ENCODE peak calls at places on chromosomes 3 and 15, in seven cellular contexts. Z, X, W, J, D, Q and L are unnamed samples.

GRCh38 chr3:136343446-136343845 is 93.3 kb downstream of the PCCB start:
- DNase-seq in W (no peak), Z (no peak), D (no peak), X (no peak), Q (no peak), J (peak; percentile 82), L (no peak)

GRCh38 chr3:73291541-73291940 is 230.1 kb downstream of the EBLN2 start:
- DNase-seq in X (no peak), W (no peak), D (no peak), Z (no peak), J (no peak), Q (peak; percentile 18), L (no peak)

GRCh38 chr15:42085721-42086120 is 8.6 kb downstream of the PLA2G4D start:
- DNase-seq in Q (no peak), Z (no peak), J (no peak), W (no peak), D (no peak), X (no peak), L (no peak)

GRCh38 chr15:35665855-35666536 is 120.0 kb upstream of the DPH6 start:
- DNase-seq in Q (no peak), J (no peak), Z (no peak), D (no peak), X (no peak), W (no peak), L (no peak)

GRCh38 chr15:82688691-82689090 is 21.0 kb downstream of the AP3B2 start:
- DNase-seq in W (no peak), J (no peak), D (no peak), Z (no peak), Q (no peak), X (no peak), L (peak; percentile 28)

GRCh38 chr15:68526269-68526668 is 52.5 kb upstream of the CORO2B start:
- DNase-seq in W (peak; percentile 63), Q (no peak), X (peak; percentile 50), J (no peak), Z (no peak), D (no peak), L (no peak)

GRCh38 chr15:29825205-29825604 is 2.9 kb upstream of the TJP1 start:
- DNase-seq in J (peak; percentile 90), D (no peak), Z (no peak), W (peak; percentile 29), X (no peak), Q (no peak), L (no peak)

GRCh38 chr3:66398228-66399025 is 102.4 kb downstream of the LRIG1 start:
- DNase-seq in X (no peak), D (peak; percentile 70), Z (no peak), W (peak; percentile 17), J (no peak), Q (no peak), L (peak; percentile 10)

GRCh38 chr3:42685891-42686820 is 819 bp downstream of the KLHL40 start:
- DNase-seq in J (no peak), D (no peak), Z (no peak), Q (no peak), W (no peak), X (no peak), L (no peak)

GRCh38 chr3:61250784-61251173 is 473 bp downstream of the FHIT start:
- DNase-seq in Z (no peak), Q (peak; percentile 35), D (peak; percentile 37), W (peak; percentile 39), X (peak; percentile 27), J (peak; percentile 64), L (peak; percentile 54)

GRCh38 chr3:16338999-16339398 is 74.0 kb downstream of the OXNAD1 start:
- DNase-seq in D (no peak), Q (no peak), X (peak; percentile 98), Z (no peak), W (peak; percentile 85), J (no peak), L (no peak)

GRCh38 chr3:37861540-37862051 is at the start of gene CTDSPL:
- DNase-seq in Q (peak; percentile 82), D (peak; percentile 35), Z (peak; percentile 76), J (peak; percentile 25), W (peak; percentile 61), X (peak; percentile 83), L (peak; percentile 85)

GRCh38 chr3:4949004-4949403 is 30.2 kb upstream of the BHLHE40 start:
- DNase-seq in J (no peak), Z (no peak), D (no peak), W (no peak), Q (no peak), X (no peak), L (no peak)

GRCh38 chr3:181457190-181457589 is 254.5 kb upstream of the SOX2 start:
- DNase-seq in Z (no peak), W (peak; percentile 58), Q (no peak), J (no peak), D (no peak), X (no peak), L (no peak)

GRCh38 chr3:42205800-42206514 is 60.0 kb downstream of the CCK start:
- DNase-seq in Q (no peak), W (no peak), X (no peak), J (no peak), Z (no peak), D (no peak), L (no peak)

GRCh38 chr15:70197318-70197944 is 99.7 kb upstream of the TLE3 start:
- DNase-seq in Q (no peak), D (no peak), X (no peak), Z (no peak), J (no peak), W (peak; percentile 79), L (peak; percentile 45)

GRCh38 chr15:70194266-70194665 is 96.5 kb upstream of the TLE3 start:
- DNase-seq in J (no peak), Z (no peak), Q (no peak), W (no peak), D (no peak), X (no peak), L (no peak)

GRCh38 chr15:70196314-70197291 is 98.9 kb upstream of the TLE3 start:
- DNase-seq in Z (peak; percentile 67), D (peak; percentile 65), W (peak; percentile 100), Q (peak; percentile 94), X (peak; percentile 18), J (peak; percentile 97), L (peak; percentile 95)

GRCh38 chr15:70195171-70195807 is 97.6 kb upstream of the TLE3 start:
- DNase-seq in W (peak; percentile 66), Q (no peak), X (no peak), D (peak; percentile 15), Z (no peak), J (no peak), L (no peak)

DNA sequence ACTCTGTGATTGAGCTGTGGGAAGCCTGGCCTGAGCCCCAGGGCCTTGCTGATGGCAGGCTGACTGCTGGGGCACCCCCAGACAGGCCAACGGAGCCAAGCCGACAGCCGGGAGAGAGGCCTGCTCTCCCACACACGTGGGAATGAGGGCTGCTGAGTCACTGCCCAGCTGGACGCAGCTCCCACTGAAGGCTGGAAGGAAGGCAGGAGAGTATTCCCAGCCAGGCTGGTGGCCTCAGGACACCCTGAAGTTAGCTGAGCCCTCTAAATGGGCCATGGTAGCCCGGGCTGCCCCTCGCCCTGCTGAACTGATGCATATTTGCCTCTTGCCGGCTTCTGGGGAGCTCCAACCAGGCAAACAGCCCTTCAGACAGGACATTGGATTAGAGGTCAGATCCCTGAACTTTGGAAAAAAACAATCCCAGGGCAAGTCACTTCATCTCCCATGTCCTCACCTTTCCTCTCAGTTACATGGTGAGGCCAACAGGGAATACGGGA is 98.1 kb upstream of the TLE3 start:
- DNase-seq in Z (no peak), W (peak; percentile 87), J (no peak), D (peak; percentile 95), Q (no peak), X (peak; percentile 88), L (no peak)
- H3K4me1 ChIP-seq in Z (no peaks in the 10 kb centered on the region), W (peaks cover 33% of the 10 kb centered on the region), J (peaks cover 20% of the 10 kb centered on the region), D (peaks cover 21% of the 10 kb centered on the region), Q (peaks cover 26% of the 10 kb centered on the region), X (peaks cover 34% of the 10 kb centered on the region), L (peaks cover 11% of the 10 kb centered on the region)

GRCh38 chr15:87562203-87562602 is 694.3 kb downstream of the NTRK3 start:
- DNase-seq in D (no peak), W (no peak), Z (no peak), X (no peak), J (no peak), Q (no peak), L (no peak)
- H3K9me3 ChIP-seq in D (no peaks in the 10 kb centered on the region), W (no peaks in the 10 kb centered on the region), Z (no peaks in the 10 kb centered on the region), X (no peaks in the 10 kb centered on the region), J (no peaks in the 10 kb centered on the region), Q (no peaks in the 10 kb centered on the region), L (no peaks in the 10 kb centered on the region)

GRCh38 chr15:100726070-100726420 is 123.7 kb downstream of the ASB7 start:
- DNase-seq in X (no peak), J (no peak), D (peak; percentile 9), W (no peak), Q (no peak), Z (no peak), L (peak; percentile 17)

GRCh38 chr15:100721758-100722550 is 119.6 kb downstream of the ASB7 start:
- DNase-seq in Q (no peak), X (peak; percentile 99), Z (no peak), W (peak; percentile 100), J (no peak), D (peak; percentile 85), L (peak; percentile 24)

GRCh38 chr15:100725121-100726069 is 123.0 kb downstream of the ASB7 start:
- DNase-seq in X (peak; percentile 61), D (peak; percentile 9), W (peak; percentile 80), Q (no peak), J (no peak), Z (no peak), L (peak; percentile 37)

GRCh38 chr15:100722551-100723322 is 120.3 kb downstream of the ASB7 start:
- DNase-seq in W (no peak), D (no peak), Q (no peak), J (no peak), Z (no peak), X (no peak), L (no peak)

GRCh38 chr15:100723323-100723801 is 121.0 kb downstream of the ASB7 start:
- DNase-seq in Q (no peak), X (no peak), D (peak; percentile 28), W (peak; percentile 73), J (no peak), Z (no peak), L (no peak)
- H3K4me1 ChIP-seq in Q (no peaks in the 10 kb centered on the region), X (peaks cover 58% of the 10 kb centered on the region), D (peaks cover 58% of the 10 kb centered on the region), W (peaks cover 73% of the 10 kb centered on the region), J (no peaks in the 10 kb centered on the region), Z (no peaks in the 10 kb centered on the region), L (no peaks in the 10 kb centered on the region)

GRCh38 chr15:26451995-26452394 is 320.9 kb downstream of the GABRB3 start:
- DNase-seq in Z (no peak), X (no peak), J (no peak), D (no peak), Q (no peak), W (no peak), L (no peak)

GRCh38 chr15:26460165-26460564 is 312.7 kb downstream of the GABRB3 start:
- DNase-seq in D (no peak), J (no peak), Q (no peak), X (no peak), W (no peak), Z (no peak), L (no peak)

GRCh38 chr15:26453914-26454313 is 319.0 kb downstream of the GABRB3 start:
- DNase-seq in Q (peak; percentile 46), J (no peak), W (no peak), D (no peak), X (no peak), Z (peak; percentile 56), L (peak; percentile 80)

DNA sequence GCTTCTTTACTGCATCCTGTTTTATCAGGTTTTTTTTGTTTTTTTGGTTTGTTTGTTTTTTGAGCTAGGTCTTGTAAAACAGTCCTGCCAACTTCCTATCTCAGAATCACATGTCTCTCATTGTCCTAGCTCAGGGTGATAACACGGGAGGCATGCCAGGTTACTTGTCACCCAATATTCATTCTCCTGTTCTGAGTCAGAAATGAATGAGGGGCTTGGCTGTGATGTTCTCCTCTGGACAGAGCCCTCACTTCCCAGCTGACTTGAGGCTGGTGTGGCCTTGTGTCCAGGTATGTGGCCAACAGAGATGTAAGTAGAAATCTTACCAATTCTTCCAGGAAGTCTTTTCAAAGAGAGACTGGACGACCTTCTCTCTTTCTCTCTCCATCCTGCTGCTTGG is 317.0 kb downstream of the GABRB3 start:
- DNase-seq in X (no peak), D (no peak), J (no peak), Z (no peak), W (no peak), Q (no peak), L (no peak)
- H3K9me3 ChIP-seq in X (no peaks in the 10 kb centered on the region), D (no peaks in the 10 kb centered on the region), J (no peaks in the 10 kb centered on the region), Z (no peaks in the 10 kb centered on the region), W (peaks cover 43% of the 10 kb centered on the region), Q (no peaks in the 10 kb centered on the region), L (peaks cover 16% of the 10 kb centered on the region)